ENCODE peak calls at places on chromosomes 11 and 22, in five cellular contexts. P is stomach, Q is RWPE1, T is choroid plexus epithelial cell, S is HCT116. X is an unnamed sample.

GRCh38 chr11:100469835-100470234 is 217.3 kb upstream of the ARHGAP42 start:
- DNase-seq in Q (no peak), P (no peak), T (peak; percentile 16), S (no peak), X (no peak)

GRCh38 chr11:46952553-46952952 is 16.0 kb downstream of the CSTPP1 start:
- DNase-seq in S (no peak), Q (no peak), P (no peak), T (no peak), X (no peak)

GRCh38 chr11:122192634-122193245 is 76.7 kb upstream of the BLID start:
- DNase-seq in P (no peak), Q (no peak), T (peak; percentile 68), S (no peak), X (peak; percentile 66)

GRCh38 chr11:94281321-94281720 is 23.1 kb upstream of the IZUMO1R start:
- DNase-seq in T (no peak), P (no peak), S (no peak), Q (no peak), X (no peak)

GRCh38 chr11:27076121-27076589 is 35.5 kb downstream of the BBOX1 start:
- DNase-seq in Q (no peak), T (no peak), S (no peak), P (no peak), X (no peak)

GRCh38 chr11:65653229-65654225 is 9.2 kb downstream of the RELA start:
- DNase-seq in T (no peak), P (peak; percentile 77), S (no peak), Q (no peak), X (no peak)

GRCh38 chr11:126164781-126165180 is 46.7 kb downstream of the RPUSD4 start:
- DNase-seq in P (no peak), Q (no peak), T (no peak), S (no peak), X (no peak)

GRCh38 chr11:95705485-95706124 is 84.0 kb downstream of the FAM76B start:
- DNase-seq in Q (peak; percentile 62), T (peak; percentile 93), P (peak; percentile 85), S (peak; percentile 82), X (peak; percentile 95)

GRCh38 chr11:69489031-69489745 is 7.7 kb downstream of the LINC01488 start:
- DNase-seq in S (no peak), T (no peak), Q (no peak), P (no peak), X (no peak)

GRCh38 chr11:129766858-129767604 is 48.6 kb upstream of the TMEM45B start:
- DNase-seq in S (peak; percentile 44), Q (no peak), T (peak; percentile 58), P (peak; percentile 49), X (no peak)

GRCh38 chr22:40210814-40211213 is 33.1 kb downstream of the TNRC6B start:
- DNase-seq in P (no peak), S (no peak), T (no peak), Q (no peak), X (no peak)

GRCh38 chr22:30575011-30575671 is 676 bp upstream of the GAL3ST1 start:
- DNase-seq in S (no peak), T (no peak), P (peak; percentile 75), Q (no peak), X (no peak)

GRCh38 chr22:46922037-46922436 is 159.6 kb downstream of the TBC1D22A start:
- DNase-seq in T (no peak), P (no peak), Q (no peak), S (no peak), X (no peak)

GRCh38 chr11:111694851-111695250 is 71.3 kb downstream of the PPP2R1B start:
- DNase-seq in S (no peak), T (peak; percentile 96), Q (no peak), P (no peak), X (no peak)

GRCh38 chr11:47863189-47863892 is 15.2 kb upstream of the NUP160 start:
- DNase-seq in S (no peak), T (peak; percentile 78), Q (no peak), P (no peak), X (no peak)

GRCh38 chr11:120658071-120658423 is 146.5 kb downstream of the GRIK4 start:
- DNase-seq in P (no peak), S (no peak), Q (no peak), T (no peak), X (no peak)

GRCh38 chr11:46247090-46247489 is 30.4 kb upstream of the CREB3L1 start:
- DNase-seq in S (no peak), T (no peak), Q (peak; percentile 50), P (no peak), X (no peak)

GRCh38 chr11:120025606-120026335 is 112.1 kb downstream of the TRIM29 start:
- DNase-seq in T (no peak), P (no peak), S (no peak), Q (no peak), X (no peak)

GRCh38 chr22:49312601-49313000 is 515.1 kb downstream of the BRD1 start:
- DNase-seq in Q (no peak), S (no peak), P (no peak), T (no peak), X (peak; percentile 66)

GRCh38 chr11:59247535-59248227 is 35.0 kb upstream of the MPEG1 start:
- DNase-seq in Q (peak; percentile 13), S (no peak), T (peak; percentile 21), P (no peak), X (no peak)

DNA sequence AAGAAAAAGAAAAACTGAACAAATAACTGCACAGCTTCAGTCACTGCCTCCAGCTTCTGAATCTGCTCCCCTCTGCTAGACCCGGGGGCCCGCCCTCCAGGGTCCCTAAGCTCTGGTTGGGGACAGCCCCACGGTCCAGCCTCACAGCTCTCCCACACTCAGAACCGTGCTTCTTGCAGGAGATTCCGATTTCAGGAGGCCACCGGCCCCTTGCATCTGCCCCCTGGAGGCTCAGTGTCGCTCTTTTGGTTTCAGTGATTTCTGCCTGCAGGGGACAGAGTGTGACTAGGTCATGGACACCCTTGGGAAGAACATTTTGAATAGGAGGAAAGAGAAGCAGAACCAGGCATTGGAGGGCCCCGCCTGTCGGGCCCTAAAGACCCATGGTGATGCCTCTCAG is 23.1 kb upstream of the RPS3 start:
- DNase-seq in T (no peak), Q (no peak), P (no peak), S (no peak), X (no peak)
- TF ChIP-seq CTCF in T (peak; percentile 38), Q (no peak), P (no peak), S (peak; percentile 53), X (no peak)

GRCh38 chr11:117440258-117440657 is 112.6 kb downstream of the CEP164 start:
- DNase-seq in Q (no peak), T (no peak), S (no peak), P (no peak), X (no peak)
- TF ChIP-seq CTCF in Q (no peak), T (no peak), S (no peak), P (no peak), X (no peak)

GRCh38 chr11:103043826-103044688 is 47.9 kb downstream of the DCUN1D5 start:
- DNase-seq in S (no peak), T (no peak), Q (no peak), P (no peak), X (no peak)
- TF ChIP-seq CTCF in S (no peak), T (no peak), Q (no peak), P (no peak), X (no peak)

GRCh38 chr11:91435694-91436375 is 788.8 kb upstream of the FAT3 start:
- DNase-seq in P (peak; percentile 27), Q (no peak), S (no peak), T (no peak), X (no peak)
- TF ChIP-seq CTCF in P (no peak), Q (no peak), S (no peak), T (no peak), X (no peak)

GRCh38 chr11:24515632-24516031 is 18.8 kb downstream of the LUZP2 start:
- DNase-seq in T (no peak), S (no peak), P (no peak), Q (no peak), X (no peak)
- TF ChIP-seq CTCF in T (no peak), S (no peak), P (no peak), Q (no peak), X (no peak)